ENCODE peak calls at places on chromosome 18, in nine cellular contexts. G is amniotic stem cell; S is pulmonary artery endothelial cell; K is NCI-H748 treated with DMSO at 0.1 percent for 48 hours; U is stimulated activated CD8-positive, alpha-beta memory T cell treated with anti-CD3 and anti-CD28 coated beads, Interleukin-4, amount 100 ng/mL, for 1 hour; W is stimulated activated CD4-positive, alpha-beta T cell treated with anti-CD3 and anti-CD28 coated beads, Interleukin-1b, Interleukin-23, amount 100 ng/mL, for 48 hours; X is CD8-positive, alpha-beta memory T cell; Y is lower leg skin; A is H7. M is an unnamed sample.

GRCh38 chr18:44917184-44917864 is 236.6 kb downstream of the SETBP1 start:
- DNase-seq in G (no peak), S (no peak), K (no peak), U (no peak), W (no peak), X (no peak), Y (no peak), A (no peak), M (no peak)

GRCh38 chr18:22698711-22699110 is 234.4 kb upstream of the RBBP8 start:
- DNase-seq in G (no peak), S (no peak), K (no peak), U (no peak), W (no peak), X (no peak), Y (no peak), A (no peak), M (no peak)

GRCh38 chr18:56009451-56009850 is 421.5 kb upstream of the TCF4 start:
- DNase-seq in G (no peak), S (no peak), K (no peak), U (no peak), W (no peak), X (no peak), Y (no peak), A (no peak), M (no peak)

GRCh38 chr18:22971038-22971437 is 37.9 kb downstream of the RBBP8 start:
- DNase-seq in G (no peak), S (no peak), K (no peak), U (no peak), W (no peak), X (no peak), Y (no peak), A (no peak), M (no peak)

GRCh38 chr18:475202-475624 is 25.3 kb downstream of the COLEC12 start:
- DNase-seq in G (no peak), S (peak; percentile 81), K (no peak), U (no peak), W (no peak), X (no peak), Y (no peak), A (peak; percentile 59), M (no peak)

GRCh38 chr18:13623871-13624270 is 102.5 kb downstream of the FAM210A start:
- DNase-seq in G (no peak), S (no peak), K (no peak), U (no peak), W (no peak), X (no peak), Y (no peak), A (no peak), M (no peak)

GRCh38 chr18:22110482-22110924 is 58.9 kb upstream of the GATA6 start:
- DNase-seq in G (no peak), S (no peak), K (no peak), U (no peak), W (no peak), X (no peak), Y (no peak), A (peak; percentile 25), M (no peak)

GRCh38 chr18:51251625-51252024 is 54.1 kb upstream of the MEX3C start:
- DNase-seq in G (no peak), S (no peak), K (no peak), U (no peak), W (no peak), X (no peak), Y (no peak), A (no peak), M (no peak)

GRCh38 chr18:45505497-45506206 is 109.6 kb upstream of the SLC14A2 start:
- DNase-seq in G (no peak), S (no peak), K (no peak), U (no peak), W (no peak), X (no peak), Y (no peak), A (no peak), M (no peak)

GRCh38 chr18:21177742-21178305 is 64.2 kb upstream of the GREB1L start:
- DNase-seq in G (no peak), S (no peak), K (no peak), U (no peak), W (no peak), X (no peak), Y (no peak), A (no peak), M (no peak)

GRCh38 chr18:62434798-62435197 is 88.0 kb upstream of the ZCCHC2 start:
- DNase-seq in G (no peak), S (no peak), K (no peak), U (no peak), W (no peak), X (no peak), Y (no peak), A (no peak), M (no peak)

GRCh38 chr18:79797518-79798345 is at the start of gene KCNG2:
- DNase-seq in G (no peak), S (no peak), K (peak; percentile 34), U (no peak), W (no peak), X (peak; percentile 31), Y (no peak), A (peak; percentile 95), M (no peak)

GRCh38 chr18:34976899-34977786 is 64.1 kb upstream of the MAPRE2 start:
- DNase-seq in G (no peak), S (no peak), K (peak; percentile 79), U (no peak), W (peak; percentile 68), X (peak; percentile 83), Y (peak; percentile 96), A (peak; percentile 79), M (peak; percentile 90)

GRCh38 chr18:9708882-9709877 is 1.1 kb downstream of the RAB31 start:
- DNase-seq in G (no peak), S (no peak), K (no peak), U (no peak), W (no peak), X (no peak), Y (peak; percentile 86), A (peak; percentile 63), M (peak; percentile 67)

M was measured in ascending aorta.